ENCODE peak calls at places on chromosomes 6 and 20, in four cellular contexts. J, Z, D and F are unnamed samples. For H3K4me1, the result is how much of the 10 kb centered on the place peaks cover.

GRCh38 chr6:130997061-130997753 is 65.8 kb downstream of the EPB41L2 start:
- DNase-seq in J (no peak), Z (no peak), D (no peak), F (no peak)

GRCh38 chr6:37299990-37300389 is 42.0 kb upstream of the TMEM217 start:
- DNase-seq in J (no peak), Z (no peak), D (no peak), F (no peak)

GRCh38 chr20:53346266-53346665 is 247.4 kb downstream of the ZNF217 start:
- DNase-seq in J (no peak), Z (peak), D (no peak), F (no peak)

GRCh38 chr20:58597021-58597940 is 53.8 kb upstream of the STX16 start:
- DNase-seq in J (no peak), Z (no peak), D (no peak), F (no peak)

GRCh38 chr6:135423649-135424128 is 73.9 kb downstream of the AHI1 start:
- DNase-seq in J (peak), Z (peak), D (peak), F (peak)

GRCh38 chr6:130233332-130233731 is 10.6 kb upstream of the SAMD3 start:
- DNase-seq in J (no peak), Z (no peak), D (no peak), F (no peak)

GRCh38 chr6:169132361-169132895 is 121.2 kb downstream of the THBS2 start:
- DNase-seq in J (no peak), Z (no peak), D (no peak), F (no peak)

GRCh38 chr20:63315982-63316491 is 23.1 kb downstream of the COL20A1 start:
- DNase-seq in J (no peak), Z (no peak), D (no peak), F (no peak)

GRCh38 chr6:87661016-87661415 is 41.0 kb downstream of the AKIRIN2 start:
- DNase-seq in J (no peak), Z (no peak), D (no peak), F (no peak)

GRCh38 chr6:136037246-136037884 is 185.9 kb downstream of the PDE7B start:
- DNase-seq in J (no peak), Z (no peak), D (no peak), F (no peak)

GRCh38 chr6:40989204-40990179 is 49.5 kb downstream of the UNC5CL start:
- DNase-seq in J (no peak), Z (no peak), D (no peak), F (no peak)

GRCh38 chr6:62942000-62942399 is 269.3 kb upstream of the FKBP1C start:
- DNase-seq in J (no peak), Z (no peak), D (no peak), F (no peak)

GRCh38 chr6:35727935-35728662 is 8.7 kb upstream of the ARMC12 start:
- DNase-seq in J (peak), Z (peak), D (no peak), F (peak)

GRCh38 chr6:163321717-163322116 is 92.8 kb upstream of the QKI start:
- DNase-seq in J (no peak), Z (no peak), D (no peak), F (no peak)

GRCh38 chr6:166005401-166005845 is 162.2 kb downstream of the TBXT start:
- DNase-seq in J (no peak), Z (no peak), D (no peak), F (peak)

GRCh38 chr6:168088161-168089106 is 9.4 kb upstream of the FRMD1 start:
- DNase-seq in J (no peak), Z (peak), D (no peak), F (no peak)

GRCh38 chr6:32189082-32189741 is 790 bp downstream of the PBX2 start:
- DNase-seq in J (no peak), Z (no peak), D (no peak), F (no peak)

GRCh38 chr6:32190946-32191677 is 1.1 kb upstream of the PBX2 start:
- DNase-seq in J (no peak), Z (no peak), D (no peak), F (no peak)

GRCh38 chr6:32189742-32190053 is 304 bp downstream of the PBX2 start:
- DNase-seq in J (peak), Z (no peak), D (no peak), F (no peak)

GRCh38 chr6:32191696-32192607 is 491 bp downstream of the GPSM3 start:
- DNase-seq in J (no peak), Z (no peak), D (no peak), F (no peak)

GRCh38 chr6:32190054-32190945 is at the start of gene PBX2:
- DNase-seq in J (peak), Z (peak), D (peak), F (peak)
- H3K4me1 ChIP-seq in J (half or more), Z (under half), D (under half), F (under half)

DNA sequence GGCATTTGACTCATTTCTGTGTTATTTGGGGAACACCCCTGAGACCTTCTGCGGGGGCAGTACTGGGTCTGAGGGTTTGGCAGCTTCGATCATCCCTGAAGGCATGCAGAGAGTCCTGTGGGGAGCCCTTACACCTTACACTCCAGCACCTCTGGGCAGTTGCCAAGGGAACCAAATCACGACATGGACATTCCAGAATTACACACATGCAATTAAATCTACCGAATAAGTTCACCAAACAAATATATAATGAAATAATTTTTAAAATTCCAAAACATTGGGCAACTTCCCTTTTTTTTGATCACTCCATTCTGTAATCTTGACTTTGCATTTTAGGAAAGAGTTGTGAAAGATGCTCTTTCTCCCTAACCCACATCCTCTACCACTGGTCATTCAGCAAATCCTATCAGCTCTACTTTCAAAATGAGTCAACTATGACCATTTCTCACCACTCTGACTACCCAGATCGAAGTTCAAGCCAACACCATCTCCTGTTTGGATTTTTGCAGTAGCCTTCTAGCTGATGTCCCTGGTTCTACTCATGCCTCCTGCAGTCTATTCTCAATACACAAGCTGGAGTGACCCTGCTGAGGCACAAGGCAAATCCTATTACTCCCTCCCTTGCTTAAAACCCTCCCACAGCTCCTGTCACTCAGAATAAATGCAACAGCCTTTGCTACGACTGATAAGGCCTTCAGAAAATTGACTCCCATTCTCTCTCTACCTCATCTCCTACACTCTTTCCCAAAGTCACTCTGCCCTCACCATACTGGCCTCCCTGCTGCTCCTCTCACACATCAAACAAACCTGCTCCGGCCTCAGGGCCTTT is 533.3 kb downstream of the HACE1 start:
- DNase-seq in J (no peak), Z (no peak), D (no peak), F (no peak)
- TF ChIP-seq HDAC2 in J (no peak), Z (no peak), D (no peak), F (no peak)

GRCh38 chr6:57255451-57256181 is 33.5 kb upstream of the RAB23 start:
- DNase-seq in J (no peak), Z (no peak), D (no peak), F (no peak)

GRCh38 chr6:57256541-57256940 is 34.4 kb upstream of the RAB23 start:
- DNase-seq in J (no peak), Z (no peak), D (no peak), F (no peak)

GRCh38 chr6:57259064-57259463 is 37.0 kb upstream of the RAB23 start:
- DNase-seq in J (no peak), Z (no peak), D (no peak), F (no peak)

GRCh38 chr6:57254055-57254717 is 32.1 kb upstream of the RAB23 start:
- DNase-seq in J (no peak), Z (peak), D (no peak), F (no peak)

DNA sequence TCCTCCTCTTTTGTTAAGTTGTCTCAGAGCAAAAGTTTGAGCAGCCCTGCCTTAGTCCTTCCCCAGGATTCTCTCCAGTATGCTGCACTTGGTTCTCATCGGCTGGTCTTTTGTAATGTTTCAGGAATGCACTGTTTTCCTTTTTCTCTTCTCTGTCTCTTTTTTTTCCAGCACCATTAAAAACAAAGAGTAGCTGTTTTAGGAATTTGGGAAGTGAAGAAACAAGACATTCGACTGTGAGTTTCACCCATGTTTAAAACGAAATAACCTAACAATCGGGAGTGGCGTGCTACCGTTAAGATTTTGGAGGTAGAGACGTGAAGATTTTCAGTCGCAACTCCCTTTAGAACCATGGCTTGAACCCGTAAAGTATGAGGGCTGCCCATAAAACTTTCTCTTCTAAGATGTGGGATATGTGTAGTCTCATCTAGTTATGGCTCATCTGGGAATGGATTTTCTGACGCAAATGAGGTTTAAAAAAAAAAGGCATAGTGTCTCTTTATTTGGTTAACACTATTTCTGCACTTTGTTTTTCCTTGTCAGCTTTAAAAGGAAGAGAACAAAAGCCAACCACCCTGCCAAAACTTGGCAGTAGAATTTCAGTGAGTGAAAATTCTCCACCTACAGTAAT is 35.9 kb upstream of the RAB23 start:
- DNase-seq in J (no peak), Z (no peak), D (no peak), F (no peak)
- TF ChIP-seq MYC in J (no peak), Z (no peak), D (no peak), F (no peak)

DNA sequence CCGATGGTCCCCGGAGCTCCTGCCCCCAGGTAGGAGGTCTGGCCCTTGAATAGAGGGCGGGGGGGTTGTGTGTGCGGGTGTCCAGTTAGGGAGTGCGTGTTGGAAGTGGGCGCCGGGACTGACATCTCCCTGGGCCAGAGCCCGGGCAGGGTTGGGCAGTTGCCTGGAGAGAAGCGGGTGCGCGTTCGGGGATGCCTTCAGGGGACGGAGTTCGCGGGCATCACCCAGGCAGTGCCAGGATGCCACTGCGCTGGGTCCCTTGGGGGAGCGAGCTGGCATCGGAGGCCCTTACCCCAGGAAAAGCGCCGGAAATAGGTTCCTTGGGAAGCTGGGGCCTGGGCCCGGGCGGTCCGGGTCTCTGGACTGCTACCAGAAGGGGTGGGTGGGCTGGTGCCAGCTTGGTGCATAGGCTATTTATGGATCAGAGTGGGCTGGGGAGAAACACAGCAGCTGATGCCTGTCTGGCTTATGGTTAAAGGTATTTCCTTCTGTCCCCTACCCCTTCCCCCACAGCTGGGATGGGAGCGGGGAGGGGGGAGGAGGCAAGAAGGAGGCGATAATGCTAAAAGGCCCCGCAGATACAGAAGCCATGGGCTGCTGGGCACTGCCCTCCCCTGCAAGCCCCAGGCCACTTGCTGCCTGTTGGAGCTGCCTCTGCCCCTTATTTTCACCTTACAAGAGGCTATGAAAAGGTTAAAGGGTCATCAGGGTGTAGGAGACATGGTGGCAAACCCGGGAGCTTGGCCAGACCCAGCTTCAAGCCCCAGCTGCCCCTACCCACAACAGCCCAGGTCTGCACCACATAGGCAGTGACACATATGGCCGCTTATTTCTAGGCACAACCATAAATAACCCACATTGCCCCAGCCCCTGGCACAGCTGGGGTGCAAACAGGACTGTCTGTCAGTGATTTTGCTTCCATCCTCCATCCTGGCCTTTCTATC is 638 bp downstream of the PACSIN1 start:
- DNase-seq in J (no peak), Z (no peak), D (no peak), F (no peak)
- H3K4me1 ChIP-seq in J (under half), Z (under half), D (under half), F (under half)

GRCh38 chr6:18388942-18389341 is 1.8 kb downstream of the RNF144B start:
- DNase-seq in J (no peak), Z (peak), D (no peak), F (peak)

GRCh38 chr6:18390476-18390875 is 3.3 kb downstream of the RNF144B start:
- DNase-seq in J (no peak), Z (no peak), D (no peak), F (no peak)

GRCh38 chr6:18388252-18388651 is 1.1 kb downstream of the RNF144B start:
- DNase-seq in J (no peak), Z (no peak), D (no peak), F (no peak)

GRCh38 chr6:18391018-18391417 is 3.9 kb downstream of the RNF144B start:
- DNase-seq in J (no peak), Z (no peak), D (no peak), F (no peak)

DNA sequence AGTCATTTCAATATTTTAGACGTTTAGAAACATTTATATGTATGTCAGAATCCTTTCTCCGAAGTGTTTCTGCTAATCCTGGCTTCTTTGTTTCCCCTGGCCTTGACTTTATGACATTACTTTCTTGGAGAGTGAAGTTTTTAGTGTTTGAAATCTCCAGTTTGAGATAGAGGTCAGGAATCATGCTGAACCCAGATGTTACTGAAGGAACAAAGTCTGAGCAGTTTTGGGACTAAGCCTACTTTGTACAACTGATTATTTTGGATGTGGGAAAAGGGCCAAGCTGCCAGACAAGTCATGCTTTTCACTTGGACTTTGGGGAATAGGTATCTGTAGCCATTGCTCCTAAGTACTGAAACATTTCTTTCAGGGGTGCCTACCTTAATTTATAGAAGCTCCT is 2.3 kb downstream of the RNF144B start:
- DNase-seq in J (no peak), Z (no peak), D (no peak), F (no peak)
- TF ChIP-seq HDAC2 in J (no peak), Z (no peak), D (no peak), F (no peak)

GRCh38 chr20:34701405-34702085 is 2.6 kb upstream of the TP53INP2 start:
- DNase-seq in J (no peak), Z (peak), D (no peak), F (peak)
- TF ChIP-seq MYC in J (no peak), Z (no peak), D (no peak), F (no peak)

DNA sequence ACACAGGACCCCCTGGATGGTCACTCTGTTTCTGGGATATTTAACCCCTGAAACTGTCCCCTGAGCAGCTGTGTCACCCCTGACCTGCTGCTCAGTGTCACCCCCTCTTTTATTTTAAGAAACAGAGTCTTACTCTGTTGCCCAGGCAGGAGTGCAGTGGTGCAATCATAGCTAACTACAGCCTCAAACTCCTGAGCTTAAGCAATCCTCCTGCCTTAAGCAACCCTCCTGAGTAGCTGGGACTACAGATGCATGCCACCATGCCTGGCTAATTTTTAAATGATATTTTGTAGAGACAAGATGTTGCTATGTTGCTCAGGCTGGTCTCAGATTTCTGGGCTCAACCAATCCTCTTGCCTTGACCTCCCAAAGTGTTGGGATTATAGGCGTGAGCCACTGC is 21.5 kb upstream of the GTSF1L start:
- DNase-seq in J (no peak), Z (no peak), D (no peak), F (no peak)
- H3K4me1 ChIP-seq in J (under half), Z (under half), D (under half), F (under half)